ENCODE peak calls at places on chromosomes 2 and 18, in six cellular contexts. H is mesothelial cell of epicardium, R is T-helper 22 cell, Q is lower lobe of right lung, U is NCI-H69, A is activated T-cell treated with anti-CD3 and anti-CD28 coated beads for 1 hour. W is an unnamed sample.

GRCh38 chr2:64838817-64839216 is 150.4 kb upstream of the SLC1A4 start:
- DNase-seq in H (no peak), R (no peak), Q (peak; percentile 60), U (no peak), A (no peak), W (peak; percentile 85)

GRCh38 chr18:50973367-50974126 is 5.7 kb downstream of the ELAC1 start:
- DNase-seq in H (no peak), R (no peak), Q (no peak), U (peak; percentile 37), A (no peak), W (no peak)

GRCh38 chr2:238383743-238384370 is 42.9 kb upstream of the ASB1 start:
- DNase-seq in H (no peak), R (no peak), Q (no peak), U (no peak), A (no peak), W (no peak)

GRCh38 chr2:233414777-233415570 is 60.7 kb downstream of the DGKD start:
- DNase-seq in H (no peak), R (no peak), Q (no peak), U (no peak), A (no peak), W (no peak)

GRCh38 chr18:75208055-75208835 is 694 bp downstream of the PTGR3 start:
- DNase-seq in H (peak; percentile 62), R (peak; percentile 13), Q (peak; percentile 72), U (peak; percentile 94), A (peak; percentile 26), W (no peak)

GRCh38 chr2:174059178-174059874 is 94.2 kb upstream of the SP3 start:
- DNase-seq in H (no peak), R (no peak), Q (no peak), U (no peak), A (no peak), W (peak; percentile 58)

GRCh38 chr2:100757621-100758394 is 62.1 kb upstream of the NPAS2 start:
- DNase-seq in H (no peak), R (no peak), Q (no peak), U (no peak), A (no peak), W (no peak)

GRCh38 chr2:1868683-1869141 is 124.4 kb upstream of the PXDN start:
- DNase-seq in H (no peak), R (no peak), Q (no peak), U (peak; percentile 60), A (no peak), W (no peak)

GRCh38 chr2:54529935-54530334 is 73.8 kb downstream of the SPTBN1 start:
- DNase-seq in H (no peak), R (no peak), Q (no peak), U (no peak), A (no peak), W (no peak)

GRCh38 chr2:55859875-55860274 is 63.7 kb downstream of the EFEMP1 start:
- DNase-seq in H (no peak), R (no peak), Q (no peak), U (no peak), A (no peak), W (no peak)

GRCh38 chr2:223090540-223091235 is 38.7 kb downstream of the KCNE4 start:
- DNase-seq in H (no peak), R (no peak), Q (no peak), U (peak; percentile 45), A (no peak), W (no peak)